ENCODE peak calls at places on chromosomes 1 and 21, in eight cellular contexts. H is sciatic nerve; D is posterior cingulate gyrus; W is mucosa of descending colon; I is heart left ventricle; S is stimulated activated CD4-positive, alpha-beta T cell treated with anti-CD3 and anti-CD28 coated beads, TNF-alpha, amount 100 ng/mL, for 24 hours; J is NCI-H510A; L is effector CD8-positive, alpha-beta T cell. P is an unnamed sample.

GRCh38 chr21:33425825-33426224 is 22.6 kb downstream of the IFNGR2 start:
- DNase-seq in I (no peak), S (no peak), L (no peak), D (no peak), W (no peak), H (no peak), J (no peak), P (no peak)

GRCh38 chr1:167781558-167781957 is 59.8 kb downstream of the MPZL1 start:
- DNase-seq in W (no peak), H (no peak), J (no peak), I (no peak), L (no peak), D (no peak), S (no peak), P (no peak)

GRCh38 chr1:151790940-151791651 is 796 bp upstream of the TDRKH start:
- DNase-seq in D (no peak), J (peak), S (no peak), H (no peak), W (peak), L (no peak), I (no peak), P (no peak)

GRCh38 chr1:168390261-168390660 is 109.6 kb downstream of the TBX19 start:
- DNase-seq in J (no peak), H (no peak), I (no peak), S (no peak), L (no peak), D (no peak), W (no peak), P (no peak)

GRCh38 chr1:236141447-236142357 is 637 bp upstream of the GPR137B start:
- DNase-seq in W (no peak), H (no peak), S (no peak), I (no peak), J (no peak), L (no peak), D (peak), P (no peak)

GRCh38 chr1:43541721-43542401 is 11.2 kb downstream of the PTPRF start:
- DNase-seq in L (no peak), H (peak), D (peak), I (peak), W (peak), J (peak), S (no peak), P (peak)

GRCh38 chr1:167482184-167482583 is 36.1 kb downstream of the CD247 start:
- DNase-seq in J (no peak), S (no peak), L (no peak), D (no peak), H (no peak), W (no peak), I (no peak), P (no peak)

GRCh38 chr1:19683351-19683750 is 18.7 kb downstream of the HTR6 start:
- DNase-seq in W (no peak), D (no peak), H (no peak), J (no peak), L (no peak), I (no peak), S (no peak), P (no peak)

GRCh38 chr1:89728381-89728780 is 92.5 kb upstream of the LRRC8D start:
- DNase-seq in H (no peak), I (no peak), L (no peak), J (no peak), W (no peak), D (no peak), S (no peak), P (no peak)

GRCh38 chr1:109241841-109242301 is 7.5 kb upstream of the CELSR2 start:
- DNase-seq in H (no peak), L (no peak), D (peak), W (no peak), I (no peak), S (no peak), J (no peak), P (no peak)

GRCh38 chr1:161726631-161727342 is 5.4 kb downstream of the FCRLB start:
- DNase-seq in H (peak), J (peak), D (peak), W (peak), S (peak), I (peak), L (peak), P (peak)

GRCh38 chr21:44375281-44375651 is 21.8 kb downstream of the TRPM2 start:
- DNase-seq in W (no peak), L (no peak), J (no peak), I (no peak), H (peak), S (no peak), D (peak), P (no peak)

GRCh38 chr1:54800041-54800898 is 853 bp downstream of the TTC22 start:
- DNase-seq in I (no peak), L (no peak), D (no peak), H (peak), J (no peak), W (no peak), S (no peak), P (no peak)

GRCh38 chr1:212368073-212368484 is 46.6 kb downstream of the PACC1 start:
- DNase-seq in I (no peak), J (no peak), D (no peak), L (peak), W (no peak), S (peak), H (no peak), P (no peak)

GRCh38 chr1:19563336-19564097 is 78.2 kb upstream of the CAPZB start:
- DNase-seq in S (no peak), W (peak), L (no peak), I (peak), J (no peak), H (peak), D (peak), P (peak)

GRCh38 chr21:28684351-28684750 is 308.3 kb downstream of the LTN1 start:
- DNase-seq in W (no peak), L (no peak), H (no peak), S (no peak), J (no peak), D (no peak), I (no peak), P (no peak)

GRCh38 chr1:154325583-154326545 is 539 bp downstream of the ATP8B2 start:
- DNase-seq in J (peak), L (peak), S (no peak), D (no peak), W (no peak), H (peak), I (peak), P (peak)

GRCh38 chr1:27400035-27400962 is 7.9 kb downstream of the GPR3 start:
- DNase-seq in H (no peak), I (no peak), S (no peak), D (peak), W (no peak), L (no peak), J (no peak), P (no peak)

GRCh38 chr21:43903451-43904091 is 38.5 kb downstream of the AGPAT3 start:
- DNase-seq in W (no peak), J (no peak), H (no peak), S (no peak), D (peak), I (peak), L (no peak), P (no peak)

GRCh38 chr1:117770981-117771531 is 158.4 kb downstream of the GDAP2 start:
- DNase-seq in L (no peak), I (no peak), S (no peak), W (no peak), D (no peak), H (no peak), J (no peak), P (no peak)

GRCh38 chr1:78275906-78276690 is 214.7 kb upstream of the PTGFR start:
- DNase-seq in H (no peak), W (no peak), J (no peak), D (no peak), L (no peak), I (no peak), S (no peak), P (no peak)

GRCh38 chr1:171999756-172000155 is 158.5 kb downstream of the DNM3 start:
- DNase-seq in S (no peak), W (no peak), L (no peak), H (no peak), J (no peak), I (no peak), D (no peak), P (no peak)

GRCh38 chr1:54559111-54559548 is 11.1 kb downstream of the ACOT11 start:
- DNase-seq in H (no peak), J (no peak), L (no peak), I (no peak), W (no peak), D (no peak), S (no peak), P (no peak)

GRCh38 chr21:45543710-45544448 is 1.6 kb upstream of the SLC19A1 start:
- DNase-seq in D (peak), S (no peak), J (no peak), H (peak), W (peak), L (no peak), I (peak), P (no peak)

GRCh38 chr1:198443374-198444233 is 96.9 kb downstream of the ATP6V1G3 start:
- DNase-seq in H (no peak), D (no peak), L (no peak), W (no peak), I (no peak), S (no peak), J (no peak), P (no peak)

GRCh38 chr21:42534361-42534900 is 20.8 kb downstream of the SLC37A1 start:
- DNase-seq in W (no peak), L (no peak), D (no peak), S (no peak), H (no peak), J (peak), I (peak), P (no peak)

GRCh38 chr1:26858891-26859630 is 3.9 kb upstream of the SFN start:
- DNase-seq in S (no peak), H (no peak), W (no peak), J (no peak), D (no peak), I (no peak), L (no peak), P (no peak)

GRCh38 chr1:39631361-39632331 is 7.8 kb downstream of the HEYL start:
- DNase-seq in L (no peak), I (no peak), D (no peak), W (no peak), J (no peak), H (no peak), S (no peak), P (no peak)

GRCh38 chr1:35460796-35461195 is 96.4 kb downstream of the KIAA0319L start:
- DNase-seq in W (no peak), J (no peak), S (no peak), I (no peak), H (no peak), D (no peak), L (no peak), P (no peak)

GRCh38 chr1:205913451-205914204 is 29.6 kb downstream of the SLC26A9 start:
- DNase-seq in H (no peak), D (peak), I (peak), L (no peak), W (no peak), J (no peak), S (no peak), P (peak)

GRCh38 chr1:77370588-77371306 is 88.9 kb downstream of the AK5 start:
- DNase-seq in W (no peak), S (no peak), D (no peak), J (no peak), L (no peak), H (no peak), I (no peak), P (no peak)

GRCh38 chr1:46509414-46509813 is 19.8 kb downstream of the DMBX1 start:
- DNase-seq in W (no peak), H (no peak), D (no peak), S (no peak), J (no peak), L (no peak), I (no peak), P (no peak)

GRCh38 chr1:3399732-3400131 is 54.7 kb upstream of the ARHGEF16 start:
- DNase-seq in I (no peak), H (no peak), J (no peak), W (no peak), D (no peak), S (no peak), L (no peak), P (no peak)